ENCODE peak calls at places on chromosomes 4 and X, in nine cellular contexts. Q is kidney epithelial cell, J is AG10803, F is GM19239, G is activated T-helper 1 cell treated with Interleukin-2 at 50 U/mL for 16 hours, I is ACHN, Y is HEK293T, Z is H7, H is activated T-cell treated with anti-CD3 and anti-CD28 coated beads for 48 hours. K is an unnamed sample.

GRCh38 chr4:5524451-5524850 is 183.9 kb downstream of the EVC2 start:
- DNase-seq in Q (no peak), J (no peak), F (no peak), G (no peak), I (no peak), Y (no peak), Z (no peak), H (no peak), K (no peak)

GRCh38 chrX:125205084-125205917 is 114.4 kb upstream of the TEX13C start:
- DNase-seq in Q (peak; percentile 37), J (peak; percentile 6), F (no peak), G (no peak), I (peak; percentile 71), Y (peak; percentile 42), Z (peak; percentile 77), H (no peak), K (no peak)

GRCh38 chr4:122279670-122280069 is 99.1 kb upstream of the ADAD1 start:
- DNase-seq in Q (no peak), J (no peak), F (no peak), G (no peak), I (no peak), Y (no peak), Z (no peak), H (no peak), K (no peak)

GRCh38 chr4:25863347-25863784 is 578 bp upstream of the SEL1L3 start:
- DNase-seq in Q (no peak), J (no peak), F (no peak), G (no peak), I (peak; percentile 14), Y (no peak), Z (peak; percentile 85), H (no peak), K (peak; percentile 44)

GRCh38 chr4:111788046-111788642 is 357.1 kb upstream of the FAM241A start:
- DNase-seq in Q (no peak), J (no peak), F (no peak), G (no peak), I (no peak), Y (no peak), Z (peak; percentile 58), H (no peak), K (peak; percentile 94)

GRCh38 chr4:170229021-170229420 is 139.3 kb upstream of the AADAT start:
- DNase-seq in Q (no peak), J (no peak), F (no peak), G (no peak), I (no peak), Y (no peak), Z (no peak), H (no peak), K (no peak)

GRCh38 chrX:118595501-118596042 is 100.0 kb downstream of the DOCK11 start:
- DNase-seq in Q (no peak), J (no peak), F (no peak), G (no peak), I (no peak), Y (no peak), Z (no peak), H (no peak), K (no peak)

GRCh38 chr4:7041851-7042696 is 1.1 kb upstream of the TADA2B start:
- DNase-seq in Q (no peak), J (no peak), F (peak; percentile 46), G (peak; percentile 6), I (peak; percentile 42), Y (peak; percentile 51), Z (peak; percentile 87), H (no peak), K (peak; percentile 64)

GRCh38 chr4:111991163-111991562 is 154.1 kb upstream of the FAM241A start:
- DNase-seq in Q (no peak), J (no peak), F (peak; percentile 18), G (no peak), I (no peak), Y (no peak), Z (no peak), H (no peak), K (peak; percentile 88)

GRCh38 chr4:153112071-153112460 is 92.2 kb upstream of the TRIM2 start:
- DNase-seq in Q (no peak), J (no peak), F (no peak), G (no peak), I (no peak), Y (no peak), Z (no peak), H (no peak), K (no peak)

GRCh38 chr4:41013746-41014145 is 200.6 kb downstream of the APBB2 start:
- DNase-seq in Q (no peak), J (no peak), F (no peak), G (no peak), I (no peak), Y (no peak), Z (no peak), H (no peak), K (no peak)

GRCh38 chr4:15147709-15148651 is 145.7 kb downstream of the CPEB2 start:
- DNase-seq in Q (no peak), J (peak; percentile 21), F (no peak), G (no peak), I (no peak), Y (no peak), Z (no peak), H (no peak), K (no peak)

GRCh38 chr4:140239311-140239710 is 85.3 kb upstream of the MAML3 start:
- DNase-seq in Q (no peak), J (no peak), F (no peak), G (no peak), I (no peak), Y (no peak), Z (no peak), H (no peak), K (peak; percentile 37)

GRCh38 chr4:185278716-185279115 is 69.3 kb downstream of the SNX25 start:
- DNase-seq in Q (no peak), J (no peak), F (no peak), G (no peak), I (no peak), Y (no peak), Z (no peak), H (no peak), K (no peak)

GRCh38 chr4:158777423-158777822 is 8.6 kb downstream of the FNIP2 start:
- DNase-seq in Q (no peak), J (no peak), F (no peak), G (no peak), I (no peak), Y (no peak), Z (no peak), H (no peak), K (no peak)

GRCh38 chr4:76956961-76957738 is 7.6 kb downstream of the SEPTIN11 start:
- DNase-seq in Q (no peak), J (peak; percentile 68), F (no peak), G (no peak), I (peak; percentile 18), Y (no peak), Z (no peak), H (no peak), K (no peak)

GRCh38 chr4:123055943-123056342 is 133.5 kb upstream of the NUDT6 start:
- DNase-seq in Q (no peak), J (peak; percentile 41), F (no peak), G (no peak), I (no peak), Y (no peak), Z (no peak), H (no peak), K (no peak)

GRCh38 chr4:53354012-53354722 is 11.7 kb downstream of the SCFD2 start:
- DNase-seq in Q (no peak), J (no peak), F (no peak), G (no peak), I (no peak), Y (no peak), Z (no peak), H (no peak), K (no peak)

GRCh38 chr4:44479731-44480130 is 31.1 kb upstream of the KCTD8 start:
- DNase-seq in Q (no peak), J (no peak), F (no peak), G (no peak), I (no peak), Y (no peak), Z (no peak), H (no peak), K (no peak)

GRCh38 chrX:153662266-153662665 is 11.3 kb downstream of the PNCK start:
- DNase-seq in Q (no peak), J (no peak), F (no peak), G (peak; percentile 35), I (no peak), Y (no peak), Z (peak; percentile 57), H (peak; percentile 29), K (no peak)

GRCh38 chr4:173511787-173512361 is 18.2 kb downstream of the HAND2 start:
- DNase-seq in Q (no peak), J (no peak), F (no peak), G (no peak), I (no peak), Y (no peak), Z (no peak), H (no peak), K (no peak)

GRCh38 chr4:137896221-137896737 is 345.9 kb downstream of the SLC7A11 start:
- DNase-seq in Q (no peak), J (peak; percentile 5), F (no peak), G (no peak), I (peak; percentile 11), Y (no peak), Z (no peak), H (no peak), K (no peak)

GRCh38 chrX:42776195-42776594 is 1.8 kb downstream of the PPP1R2C start:
- DNase-seq in Q (no peak), J (peak; percentile 16), F (no peak), G (no peak), I (no peak), Y (no peak), Z (no peak), H (no peak), K (no peak)

GRCh38 chr4:41594439-41594838 is 56.5 kb downstream of the LIMCH1 start:
- DNase-seq in Q (no peak), J (peak; percentile 40), F (no peak), G (no peak), I (no peak), Y (no peak), Z (no peak), H (no peak), K (no peak)

GRCh38 chr4:16582036-16582435 is 316.4 kb downstream of the LDB2 start:
- DNase-seq in Q (no peak), J (no peak), F (no peak), G (no peak), I (no peak), Y (no peak), Z (no peak), H (no peak), K (no peak)

GRCh38 chrX:110218591-110218990 is 99.3 kb downstream of the AMMECR1 start:
- DNase-seq in Q (no peak), J (peak; percentile 25), F (no peak), G (no peak), I (no peak), Y (no peak), Z (no peak), H (no peak), K (no peak)

GRCh38 chr4:173766231-173766630 is 236.2 kb upstream of the HAND2 start:
- DNase-seq in Q (no peak), J (no peak), F (no peak), G (no peak), I (no peak), Y (no peak), Z (no peak), H (no peak), K (no peak)

GRCh38 chr4:108060164-108060563 is 70.5 kb downstream of the HADH start:
- DNase-seq in Q (no peak), J (peak; percentile 47), F (no peak), G (no peak), I (peak; percentile 14), Y (peak; percentile 39), Z (peak; percentile 62), H (no peak), K (peak; percentile 31)

GRCh38 chrX:65690057-65690855 is 22.8 kb downstream of the MSN start:
- DNase-seq in Q (no peak), J (peak; percentile 75), F (no peak), G (no peak), I (peak; percentile 19), Y (no peak), Z (no peak), H (no peak), K (no peak)